ENCODE peak calls at places on chromosomes 16 and 17, in eight cellular contexts. O is GDM1; K is AG10803; A is putamen; B is progenitor cell of endocrine pancreas; J is SJSA1; N is naive thymus-derived CD8-positive, alpha-beta T cell; Z is left cardiac atrium. T is an unnamed sample.

GRCh38 chr16:75116081-75116910 is at the start of gene LDHD:
- DNase-seq in J (no peak), K (peak), A (peak), O (peak), B (no peak), N (no peak), Z (peak), T (peak)

GRCh38 chr17:57993471-57994365 is 5.7 kb upstream of the VEZF1 start:
- DNase-seq in K (no peak), J (no peak), A (no peak), O (peak), N (no peak), B (no peak), Z (no peak), T (no peak)

GRCh38 chr16:22739077-22739476 is 74.9 kb upstream of the HS3ST2 start:
- DNase-seq in Z (no peak), N (no peak), J (no peak), B (no peak), O (no peak), K (no peak), A (peak), T (no peak)

GRCh38 chr17:44736551-44737240 is 22.1 kb upstream of the ADAM11 start:
- DNase-seq in B (no peak), O (no peak), Z (no peak), N (no peak), J (no peak), K (no peak), A (no peak), T (no peak)

GRCh38 chr17:82301916-82302497 is 15.4 kb downstream of the CD7 start:
- DNase-seq in O (peak), A (no peak), B (no peak), N (no peak), J (no peak), K (no peak), Z (no peak), T (no peak)

GRCh38 chr17:58382108-58382884 is 30.3 kb upstream of the SUPT4H1 start:
- DNase-seq in Z (no peak), J (no peak), K (no peak), A (no peak), B (no peak), N (no peak), O (no peak), T (no peak)

GRCh38 chr17:7997186-7997585 is 5.2 kb upstream of the GUCY2D start:
- DNase-seq in O (no peak), A (no peak), K (peak), N (no peak), J (no peak), Z (no peak), B (no peak), T (peak)

GRCh38 chr16:11212819-11213196 is 43.2 kb downstream of the SOCS1 start:
- DNase-seq in A (no peak), O (no peak), B (no peak), K (no peak), J (no peak), Z (no peak), N (no peak), T (no peak)

GRCh38 chr17:36124879-36125824 is 21.5 kb downstream of the CCL4 start:
- DNase-seq in A (no peak), B (no peak), O (no peak), K (no peak), J (no peak), N (no peak), Z (no peak), T (no peak)

GRCh38 chr17:78764871-78765270 is 17.2 kb downstream of the CYTH1 start:
- DNase-seq in Z (no peak), N (no peak), A (no peak), B (no peak), K (no peak), J (no peak), O (no peak), T (no peak)

GRCh38 chr16:31502981-31503380 is 5.2 kb downstream of the RUSF1 start:
- DNase-seq in J (no peak), K (peak), A (no peak), B (no peak), N (no peak), Z (no peak), O (no peak), T (no peak)

GRCh38 chr17:2064147-2064489 is 9.2 kb downstream of the HIC1 start:
- DNase-seq in A (no peak), Z (no peak), K (no peak), J (no peak), B (no peak), N (no peak), O (no peak), T (no peak)

GRCh38 chr16:20415541-20415940 is 6.2 kb downstream of the ACSM5 start:
- DNase-seq in N (no peak), B (no peak), K (no peak), J (no peak), A (no peak), O (no peak), Z (no peak), T (no peak)

GRCh38 chr17:17387461-17388362 is 84.5 kb downstream of the NT5M start:
- DNase-seq in K (no peak), N (no peak), Z (no peak), A (no peak), O (no peak), B (peak), J (no peak), T (no peak)

GRCh38 chr17:72683506-72684404 is 408.7 kb downstream of the SLC39A11 start:
- DNase-seq in N (no peak), B (no peak), Z (no peak), J (peak), K (peak), A (no peak), O (no peak), T (no peak)

GRCh38 chr16:81324808-81325207 is 10.0 kb downstream of the GAN start:
- DNase-seq in B (no peak), K (peak), N (no peak), Z (no peak), O (no peak), A (no peak), J (no peak), T (no peak)

GRCh38 chr16:16041196-16041892 is 91.9 kb downstream of the ABCC1 start:
- DNase-seq in A (no peak), O (no peak), Z (no peak), B (no peak), K (no peak), N (no peak), J (no peak), T (no peak)

GRCh38 chr17:62085511-62086408 is 20.7 kb upstream of the MED13 start:
- DNase-seq in K (peak), O (no peak), N (no peak), A (no peak), J (no peak), Z (no peak), B (no peak), T (no peak)

GRCh38 chr17:19546289-19547065 is 12.8 kb downstream of the SLC47A1 start:
- DNase-seq in N (no peak), A (no peak), B (no peak), J (no peak), Z (peak), K (no peak), O (no peak), T (peak)

GRCh38 chr17:29697371-29697770 is 74.7 kb upstream of the CORO6 start:
- DNase-seq in O (no peak), K (no peak), N (no peak), B (no peak), Z (no peak), A (no peak), J (no peak), T (no peak)

GRCh38 chr17:676965-677364 is 37.7 kb downstream of the VPS53 start:
- DNase-seq in J (no peak), Z (no peak), O (no peak), A (no peak), N (no peak), K (no peak), B (no peak), T (no peak)

GRCh38 chr17:58337126-58337599 is 8.6 kb upstream of the TSPOAP1 start:
- DNase-seq in B (no peak), A (no peak), Z (no peak), K (no peak), O (peak), N (peak), J (no peak), T (no peak)

GRCh38 chr17:78356163-78356713 is 3.6 kb downstream of the SOCS3 start:
- DNase-seq in Z (peak), K (peak), A (peak), J (peak), B (no peak), N (peak), O (peak), T (no peak)

T was measured in left ventricle myocardium inferior.